ENCODE peak calls at places on chromosome 17, in five cellular contexts. One of them, this sample, is unnamed.

GRCh38 chr17:45631941-45632340 is 141.4 kb upstream of the PLEKHM1 start:
- DNase-seq in activated T-helper 9 cell treated with anti-CD3 and anti-CD28 coated beads, Interleukin-2, amount 50 U/mL, for 16 hours: no peak
- DNase-seq in T-cell: no peak
- DNase-seq in activated CD8-positive, alpha-beta memory T cell treated with anti-CD3 and anti-CD28 coated beads for 1 hour: no peak
- DNase-seq in naive thymus-derived CD8-positive, alpha-beta T cell: no peak
- DNase-seq in this sample: no peak

GRCh38 chr17:28475151-28475900 is 1.9 kb downstream of the SLC13A2 start:
- DNase-seq in activated T-helper 9 cell treated with anti-CD3 and anti-CD28 coated beads, Interleukin-2, amount 50 U/mL, for 16 hours: no peak
- DNase-seq in T-cell: no peak
- DNase-seq in activated CD8-positive, alpha-beta memory T cell treated with anti-CD3 and anti-CD28 coated beads for 1 hour: no peak
- DNase-seq in naive thymus-derived CD8-positive, alpha-beta T cell: no peak
- DNase-seq in this sample: no peak

GRCh38 chr17:79438936-79439335 is 171.9 kb downstream of the RBFOX3 start:
- DNase-seq in activated T-helper 9 cell treated with anti-CD3 and anti-CD28 coated beads, Interleukin-2, amount 50 U/mL, for 16 hours: no peak
- DNase-seq in T-cell: no peak
- DNase-seq in activated CD8-positive, alpha-beta memory T cell treated with anti-CD3 and anti-CD28 coated beads for 1 hour: no peak
- DNase-seq in naive thymus-derived CD8-positive, alpha-beta T cell: no peak
- DNase-seq in this sample: no peak

GRCh38 chr17:50430731-50431130 is 4.7 kb downstream of the ACSF2 start:
- DNase-seq in activated T-helper 9 cell treated with anti-CD3 and anti-CD28 coated beads, Interleukin-2, amount 50 U/mL, for 16 hours: no peak
- DNase-seq in T-cell: no peak
- DNase-seq in activated CD8-positive, alpha-beta memory T cell treated with anti-CD3 and anti-CD28 coated beads for 1 hour: no peak
- DNase-seq in naive thymus-derived CD8-positive, alpha-beta T cell: no peak
- DNase-seq in this sample: no peak

GRCh38 chr17:7025240-7025639 is 2.4 kb downstream of the BCL6B start:
- DNase-seq in activated T-helper 9 cell treated with anti-CD3 and anti-CD28 coated beads, Interleukin-2, amount 50 U/mL, for 16 hours: no peak
- DNase-seq in T-cell: no peak
- DNase-seq in activated CD8-positive, alpha-beta memory T cell treated with anti-CD3 and anti-CD28 coated beads for 1 hour: no peak
- DNase-seq in naive thymus-derived CD8-positive, alpha-beta T cell: no peak
- DNase-seq in this sample: no peak

GRCh38 chr17:28727727-28728363 is 743 bp upstream of the NEK8 start:
- DNase-seq in activated T-helper 9 cell treated with anti-CD3 and anti-CD28 coated beads, Interleukin-2, amount 50 U/mL, for 16 hours: peak; percentile 89
- DNase-seq in T-cell: peak; percentile 83
- DNase-seq in activated CD8-positive, alpha-beta memory T cell treated with anti-CD3 and anti-CD28 coated beads for 1 hour: peak; percentile 68
- DNase-seq in naive thymus-derived CD8-positive, alpha-beta T cell: peak; percentile 72
- DNase-seq in this sample: peak; percentile 81

GRCh38 chr17:81264640-81265039 is 25.5 kb downstream of the NDUFAF8 start:
- DNase-seq in activated T-helper 9 cell treated with anti-CD3 and anti-CD28 coated beads, Interleukin-2, amount 50 U/mL, for 16 hours: no peak
- DNase-seq in T-cell: no peak
- DNase-seq in activated CD8-positive, alpha-beta memory T cell treated with anti-CD3 and anti-CD28 coated beads for 1 hour: no peak
- DNase-seq in naive thymus-derived CD8-positive, alpha-beta T cell: no peak
- DNase-seq in this sample: no peak

GRCh38 chr17:73308017-73308823 is 3.6 kb downstream of the CDC42EP4 start:
- DNase-seq in activated T-helper 9 cell treated with anti-CD3 and anti-CD28 coated beads, Interleukin-2, amount 50 U/mL, for 16 hours: no peak
- DNase-seq in T-cell: no peak
- DNase-seq in activated CD8-positive, alpha-beta memory T cell treated with anti-CD3 and anti-CD28 coated beads for 1 hour: no peak
- DNase-seq in naive thymus-derived CD8-positive, alpha-beta T cell: no peak
- DNase-seq in this sample: no peak

GRCh38 chr17:652310-652709 is 62.3 kb downstream of the VPS53 start:
- DNase-seq in activated T-helper 9 cell treated with anti-CD3 and anti-CD28 coated beads, Interleukin-2, amount 50 U/mL, for 16 hours: no peak
- DNase-seq in T-cell: no peak
- DNase-seq in activated CD8-positive, alpha-beta memory T cell treated with anti-CD3 and anti-CD28 coated beads for 1 hour: no peak
- DNase-seq in naive thymus-derived CD8-positive, alpha-beta T cell: no peak
- DNase-seq in this sample: no peak

GRCh38 chr17:30571921-30572320 is 94.7 kb downstream of the GOSR1 start:
- DNase-seq in activated T-helper 9 cell treated with anti-CD3 and anti-CD28 coated beads, Interleukin-2, amount 50 U/mL, for 16 hours: no peak
- DNase-seq in T-cell: no peak
- DNase-seq in activated CD8-positive, alpha-beta memory T cell treated with anti-CD3 and anti-CD28 coated beads for 1 hour: no peak
- DNase-seq in naive thymus-derived CD8-positive, alpha-beta T cell: no peak
- DNase-seq in this sample: no peak

GRCh38 chr17:48626470-48627241 is 498 bp upstream of the HOXB9 start:
- DNase-seq in activated T-helper 9 cell treated with anti-CD3 and anti-CD28 coated beads, Interleukin-2, amount 50 U/mL, for 16 hours: peak; percentile 48
- DNase-seq in T-cell: no peak
- DNase-seq in activated CD8-positive, alpha-beta memory T cell treated with anti-CD3 and anti-CD28 coated beads for 1 hour: no peak
- DNase-seq in naive thymus-derived CD8-positive, alpha-beta T cell: no peak
- DNase-seq in this sample: no peak

GRCh38 chr17:36643086-36643685 is 41.8 kb downstream of the MRM1 start:
- DNase-seq in activated T-helper 9 cell treated with anti-CD3 and anti-CD28 coated beads, Interleukin-2, amount 50 U/mL, for 16 hours: no peak
- DNase-seq in T-cell: no peak
- DNase-seq in activated CD8-positive, alpha-beta memory T cell treated with anti-CD3 and anti-CD28 coated beads for 1 hour: no peak
- DNase-seq in naive thymus-derived CD8-positive, alpha-beta T cell: no peak
- DNase-seq in this sample: no peak

GRCh38 chr17:76643553-76644148 is at the start of gene ST6GALNAC1:
- DNase-seq in activated T-helper 9 cell treated with anti-CD3 and anti-CD28 coated beads, Interleukin-2, amount 50 U/mL, for 16 hours: no peak
- DNase-seq in T-cell: peak; percentile 49
- DNase-seq in activated CD8-positive, alpha-beta memory T cell treated with anti-CD3 and anti-CD28 coated beads for 1 hour: no peak
- DNase-seq in naive thymus-derived CD8-positive, alpha-beta T cell: peak; percentile 2
- DNase-seq in this sample: no peak

GRCh38 chr17:5225668-5226457 is 8.8 kb downstream of the SCIMP start:
- DNase-seq in activated T-helper 9 cell treated with anti-CD3 and anti-CD28 coated beads, Interleukin-2, amount 50 U/mL, for 16 hours: no peak
- DNase-seq in T-cell: no peak
- DNase-seq in activated CD8-positive, alpha-beta memory T cell treated with anti-CD3 and anti-CD28 coated beads for 1 hour: no peak
- DNase-seq in naive thymus-derived CD8-positive, alpha-beta T cell: no peak
- DNase-seq in this sample: no peak

GRCh38 chr17:38867179-38867994 is 2.5 kb upstream of the LASP1 start:
- DNase-seq in activated T-helper 9 cell treated with anti-CD3 and anti-CD28 coated beads, Interleukin-2, amount 50 U/mL, for 16 hours: peak; percentile 47
- DNase-seq in T-cell: peak; percentile 52
- DNase-seq in activated CD8-positive, alpha-beta memory T cell treated with anti-CD3 and anti-CD28 coated beads for 1 hour: peak; percentile 34
- DNase-seq in naive thymus-derived CD8-positive, alpha-beta T cell: no peak
- DNase-seq in this sample: peak; percentile 48

GRCh38 chr17:41483531-41483930 is 2.6 kb upstream of the KRT35 start:
- DNase-seq in activated T-helper 9 cell treated with anti-CD3 and anti-CD28 coated beads, Interleukin-2, amount 50 U/mL, for 16 hours: no peak
- DNase-seq in T-cell: no peak
- DNase-seq in activated CD8-positive, alpha-beta memory T cell treated with anti-CD3 and anti-CD28 coated beads for 1 hour: no peak
- DNase-seq in naive thymus-derived CD8-positive, alpha-beta T cell: no peak
- DNase-seq in this sample: no peak

GRCh38 chr17:38870259-38871165 is 654 bp downstream of the LASP1 start:
- DNase-seq in activated T-helper 9 cell treated with anti-CD3 and anti-CD28 coated beads, Interleukin-2, amount 50 U/mL, for 16 hours: peak; percentile 49
- DNase-seq in T-cell: peak; percentile 48
- DNase-seq in activated CD8-positive, alpha-beta memory T cell treated with anti-CD3 and anti-CD28 coated beads for 1 hour: no peak
- DNase-seq in naive thymus-derived CD8-positive, alpha-beta T cell: peak; percentile 67
- DNase-seq in this sample: peak; percentile 47

GRCh38 chr17:76696763-76697701 is 13.7 kb downstream of the MXRA7 start:
- DNase-seq in activated T-helper 9 cell treated with anti-CD3 and anti-CD28 coated beads, Interleukin-2, amount 50 U/mL, for 16 hours: no peak
- DNase-seq in T-cell: no peak
- DNase-seq in activated CD8-positive, alpha-beta memory T cell treated with anti-CD3 and anti-CD28 coated beads for 1 hour: no peak
- DNase-seq in naive thymus-derived CD8-positive, alpha-beta T cell: no peak
- DNase-seq in this sample: peak; percentile 27

GRCh38 chr17:73750975-73751374 is 106.7 kb upstream of the SDK2 start:
- DNase-seq in activated T-helper 9 cell treated with anti-CD3 and anti-CD28 coated beads, Interleukin-2, amount 50 U/mL, for 16 hours: no peak
- DNase-seq in T-cell: no peak
- DNase-seq in activated CD8-positive, alpha-beta memory T cell treated with anti-CD3 and anti-CD28 coated beads for 1 hour: no peak
- DNase-seq in naive thymus-derived CD8-positive, alpha-beta T cell: no peak
- DNase-seq in this sample: no peak

GRCh38 chr17:62760059-62760887 is 47.8 kb downstream of the MARCHF10 start:
- DNase-seq in activated T-helper 9 cell treated with anti-CD3 and anti-CD28 coated beads, Interleukin-2, amount 50 U/mL, for 16 hours: no peak
- DNase-seq in T-cell: no peak
- DNase-seq in activated CD8-positive, alpha-beta memory T cell treated with anti-CD3 and anti-CD28 coated beads for 1 hour: no peak
- DNase-seq in naive thymus-derived CD8-positive, alpha-beta T cell: no peak
- DNase-seq in this sample: no peak